ENCODE peak calls at places on chromosomes 7 and 10, in eight cellular contexts. U, T, G, P, Z, F, R and X are unnamed samples.

GRCh38 chr7:16284581-16284980 is 136.8 kb downstream of the CRPPA start:
- DNase-seq in G (no peak), F (no peak), Z (no peak), T (no peak), R (no peak), U (no peak), P (no peak), X (no peak)

GRCh38 chr7:106779877-106780276 is 85.2 kb upstream of the PIK3CG start:
- DNase-seq in U (peak), P (no peak), T (no peak), G (no peak), Z (no peak), R (no peak), F (peak), X (no peak)

GRCh38 chr7:111104710-111105109 is 13.8 kb downstream of the LRRN3 start:
- DNase-seq in F (no peak), P (no peak), Z (no peak), G (no peak), T (no peak), R (no peak), U (no peak), X (no peak)

GRCh38 chr10:110967009-110967630 is 47.7 kb downstream of the SHOC2 start:
- DNase-seq in P (no peak), F (no peak), G (no peak), R (no peak), Z (no peak), T (no peak), U (peak), X (no peak)

GRCh38 chr7:66522518-66522917 is 106.2 kb upstream of the KCTD7 start:
- DNase-seq in G (no peak), R (no peak), F (no peak), T (peak), P (no peak), U (peak), Z (peak), X (peak)

GRCh38 chr10:97882142-97883091 is 32.8 kb downstream of the GOLGA7B start:
- DNase-seq in T (no peak), G (no peak), R (no peak), U (peak), F (no peak), P (no peak), Z (peak), X (no peak)

GRCh38 chr7:110557-111232 is 81.7 kb upstream of the FAM20C start:
- DNase-seq in F (no peak), P (no peak), G (no peak), U (no peak), R (no peak), T (no peak), Z (no peak), X (no peak)

GRCh38 chr7:106807474-106807873 is 57.6 kb upstream of the PIK3CG start:
- DNase-seq in Z (no peak), T (no peak), G (no peak), P (no peak), F (no peak), U (no peak), R (no peak), X (no peak)

GRCh38 chr7:20513341-20513740 is 102.1 kb upstream of the ABCB5 start:
- DNase-seq in G (no peak), T (no peak), F (no peak), U (no peak), Z (no peak), P (no peak), R (no peak), X (no peak)

GRCh38 chr7:46752881-46753366 is 829.0 kb downstream of the TNS3 start:
- DNase-seq in T (no peak), Z (peak), R (peak), G (no peak), F (no peak), U (peak), P (no peak), X (no peak)

GRCh38 chr7:122260336-122260735 is 44.2 kb downstream of the FEZF1 start:
- DNase-seq in P (no peak), F (no peak), R (no peak), T (no peak), Z (no peak), G (no peak), U (no peak), X (no peak)

GRCh38 chr10:120017731-120018130 is 125.2 kb downstream of the SEC23IP start:
- DNase-seq in P (no peak), F (no peak), U (no peak), T (no peak), R (no peak), Z (no peak), G (no peak), X (no peak)

GRCh38 chr10:71396084-71396713 is 521 bp upstream of the CDH23 start:
- DNase-seq in Z (peak), R (no peak), F (peak), G (peak), U (no peak), T (peak), P (peak), X (peak)

GRCh38 chr7:121202834-121203233 is 126.0 kb upstream of the WNT16 start:
- DNase-seq in F (no peak), P (no peak), R (no peak), G (no peak), Z (no peak), T (no peak), U (no peak), X (no peak)

GRCh38 chr10:113113241-113113640 is 163.2 kb downstream of the TCF7L2 start:
- DNase-seq in Z (no peak), F (no peak), T (no peak), G (no peak), P (no peak), U (no peak), R (no peak), X (no peak)

GRCh38 chr7:27948856-27949255 is 208.9 kb downstream of the TAX1BP1 start:
- DNase-seq in G (no peak), P (no peak), Z (no peak), U (no peak), T (no peak), F (no peak), R (no peak), X (no peak)

GRCh38 chr7:31028417-31028988 is 23.6 kb upstream of the ADCYAP1R1 start:
- DNase-seq in R (no peak), U (no peak), P (peak), T (no peak), F (no peak), G (peak), Z (no peak), X (no peak)

GRCh38 chr7:369981-370621 is 80.1 kb downstream of the FOXL3 start:
- DNase-seq in G (no peak), Z (no peak), P (no peak), F (no peak), R (no peak), T (no peak), U (no peak), X (no peak)

GRCh38 chr10:21995557-21995956 is 8.0 kb downstream of the DNAJC1 start:
- DNase-seq in T (no peak), P (no peak), G (no peak), F (no peak), U (peak), R (no peak), Z (peak), X (no peak)

GRCh38 chr7:37380831-37381230 is 67.8 kb downstream of the ELMO1 start:
- DNase-seq in R (no peak), F (no peak), P (no peak), U (no peak), T (no peak), G (no peak), Z (no peak), X (no peak)

GRCh38 chr7:137038706-137039105 is 170.3 kb downstream of the CHRM2 start:
- DNase-seq in U (no peak), T (no peak), G (no peak), Z (no peak), R (no peak), P (no peak), F (no peak), X (no peak)

GRCh38 chr7:128831994-128832879 is 2.0 kb downstream of the FLNC start:
- DNase-seq in U (peak), G (peak), F (peak), R (peak), Z (peak), P (peak), T (no peak), X (no peak)

GRCh38 chr7:155166108-155166507 is 96.0 kb downstream of the HTR5A start:
- DNase-seq in G (no peak), T (no peak), R (no peak), P (no peak), U (no peak), Z (no peak), F (no peak), X (no peak)

GRCh38 chr10:132168571-132169030 is 18.1 kb upstream of the DPYSL4 start:
- DNase-seq in F (no peak), G (peak), U (no peak), R (no peak), T (no peak), P (no peak), Z (no peak), X (no peak)

GRCh38 chr7:130362251-130362650 is 17.6 kb downstream of the CPA5 start:
- DNase-seq in T (no peak), G (no peak), U (no peak), F (no peak), R (no peak), P (no peak), Z (no peak), X (no peak)

GRCh38 chr7:12321248-12321647 is 82.4 kb downstream of the VWDE start:
- DNase-seq in F (no peak), G (no peak), U (no peak), Z (no peak), P (no peak), R (no peak), T (no peak), X (no peak)

GRCh38 chr7:23332881-23333612 is 33.9 kb downstream of the MALSU1 start:
- DNase-seq in U (no peak), T (no peak), G (peak), Z (peak), R (no peak), F (no peak), P (no peak), X (peak)

GRCh38 chr7:101954494-101954893 is 137.1 kb downstream of the CUX1 start:
- DNase-seq in U (no peak), T (no peak), G (no peak), Z (no peak), P (no peak), R (no peak), F (no peak), X (no peak)